ENCODE peak calls at places on chromosomes 12 and 14, in four cellular contexts. D is OCI-LY7, F is GM04503, J is tibial artery. H is an unnamed sample.

GRCh38 chr14:68781161-68782021 is 11.5 kb downstream of the ZFP36L1 start:
- DNase-seq in F (no peak), D (peak), J (no peak), H (no peak)

GRCh38 chr12:64088431-64089349 is 133.4 kb downstream of the KICS2 start:
- DNase-seq in J (peak), F (peak), D (no peak), H (no peak)

GRCh38 chr14:55354500-55354899 is 57.1 kb downstream of the ATG14 start:
- DNase-seq in J (peak), F (no peak), D (peak), H (no peak)

GRCh38 chr12:114713466-114714215 is 29.7 kb upstream of the TBX3 start:
- DNase-seq in D (no peak), F (no peak), J (no peak), H (no peak)

GRCh38 chr12:127342861-127343260 is 924.1 kb upstream of the TMEM132C start:
- DNase-seq in F (no peak), J (no peak), D (no peak), H (no peak)

GRCh38 chr12:58893421-58893986 is 26.8 kb downstream of the LRIG3 start:
- DNase-seq in F (no peak), J (no peak), D (no peak), H (no peak)

GRCh38 chr12:32098112-32098511 is 8.5 kb upstream of the BICD1 start:
- DNase-seq in J (no peak), D (no peak), F (no peak), H (no peak)

GRCh38 chr12:57504033-57504432 is 16.2 kb downstream of the MARS1 start:
- DNase-seq in D (no peak), J (no peak), F (no peak), H (no peak)

GRCh38 chr14:100221419-100222218 is 17.3 kb upstream of the YY1 start:
- DNase-seq in D (peak), J (no peak), F (no peak), H (peak)

GRCh38 chr14:75654127-75654732 is 6.4 kb downstream of the ERG28 start:
- DNase-seq in F (no peak), J (peak), D (peak), H (peak)

GRCh38 chr12:53575502-53576264 is 50.5 kb downstream of the ATF7 start:
- DNase-seq in F (no peak), J (no peak), D (no peak), H (no peak)

GRCh38 chr14:76701436-76701835 is 59.8 kb upstream of the VASH1 start:
- DNase-seq in J (no peak), D (no peak), F (no peak), H (no peak)

GRCh38 chr14:103732868-103733626 is 17.4 kb downstream of the ZFYVE21 start:
- DNase-seq in F (no peak), J (no peak), D (no peak), H (peak)

GRCh38 chr12:93050026-93050747 is 121.1 kb upstream of the EEA1 start:
- DNase-seq in J (no peak), F (peak), D (no peak), H (no peak)

GRCh38 chr14:64970041-64970440 is 2.1 kb downstream of the RAB15 start:
- DNase-seq in J (no peak), D (no peak), F (no peak), H (no peak)

GRCh38 chr14:103657466-103657865 is 28.5 kb downstream of the KLC1 start:
- DNase-seq in D (no peak), J (no peak), F (peak), H (peak)

GRCh38 chr14:43413094-43413493 is 1094.0 kb downstream of the FSCB start:
- DNase-seq in F (no peak), D (no peak), J (no peak), H (no peak)

GRCh38 chr14:99579077-99579836 is 24.8 kb downstream of the CCDC85C start:
- DNase-seq in J (no peak), F (no peak), D (no peak), H (no peak)

GRCh38 chr12:27013606-27014084 is 539 bp downstream of the TM7SF3 start:
- DNase-seq in D (peak), J (no peak), F (no peak), H (no peak)

GRCh38 chr12:20463920-20464524 is 95.7 kb downstream of the PDE3A start:
- DNase-seq in J (no peak), D (peak), F (no peak), H (no peak)

GRCh38 chr12:58593557-58594304 is 326.6 kb downstream of the LRIG3 start:
- DNase-seq in D (no peak), J (no peak), F (no peak), H (no peak)

GRCh38 chr12:116927244-116927940 is 16.6 kb downstream of the FBXW8 start:
- DNase-seq in J (no peak), F (no peak), D (no peak), H (no peak)

GRCh38 chr12:113471619-113472171 is at the start of gene LHX5:
- DNase-seq in J (no peak), D (no peak), F (no peak), H (no peak)

GRCh38 chr14:103402700-103403099 is 17.5 kb downstream of the MARK3 start:
- DNase-seq in J (no peak), F (no peak), D (no peak), H (no peak)

GRCh38 chr14:69038449-69039286 is 59.6 kb upstream of the ACTN1 start:
- DNase-seq in J (no peak), F (no peak), D (no peak), H (no peak)

GRCh38 chr14:81710232-81710845 is 176.7 kb upstream of the SEL1L start:
- DNase-seq in J (no peak), D (peak), F (no peak), H (no peak)

GRCh38 chr12:18824287-18824686 is 86.4 kb downstream of the CAPZA3 start:
- DNase-seq in D (no peak), F (no peak), J (no peak), H (no peak)

GRCh38 chr14:67410313-67410712 is 1.7 kb downstream of the PLEK2 start:
- DNase-seq in F (no peak), D (no peak), J (no peak), H (no peak)

GRCh38 chr12:32134144-32134888 is 27.7 kb downstream of the BICD1 start:
- DNase-seq in J (no peak), F (no peak), D (peak), H (no peak)

GRCh38 chr12:83365317-83365716 is 678.6 kb downstream of the TMTC2 start:
- DNase-seq in J (no peak), D (no peak), F (no peak), H (no peak)

GRCh38 chr14:51430600-51430999 is 190.6 kb downstream of the TMX1 start:
- DNase-seq in J (no peak), D (no peak), F (no peak), H (no peak)

H was measured in aorta.